ENCODE peak calls at places on chromosomes 11 and 22, in eight cellular contexts. X, H, M, Q, S, Y, U and A are unnamed samples.

GRCh38 chr22:36727927-36728488 is 24.5 kb upstream of the CACNG2 start:
- DNase-seq in U (no peak), M (no peak), Q (no peak), Y (no peak), X (peak), H (no peak), S (no peak), A (no peak)

GRCh38 chr11:65308281-65308891 is 6.3 kb upstream of the CDC42EP2 start:
- DNase-seq in S (no peak), U (no peak), H (no peak), X (no peak), Q (no peak), M (peak), Y (peak), A (no peak)

GRCh38 chr11:116387623-116388022 is 385.2 kb downstream of the BUD13 start:
- DNase-seq in Q (no peak), X (no peak), M (no peak), Y (no peak), U (no peak), H (no peak), S (no peak), A (no peak)

GRCh38 chr11:100780470-100780869 is 93.4 kb downstream of the ARHGAP42 start:
- DNase-seq in H (no peak), U (no peak), X (no peak), Q (no peak), S (no peak), M (no peak), Y (no peak), A (no peak)

GRCh38 chr11:121711900-121712424 is 259.2 kb upstream of the SORL1-AS1 start:
- DNase-seq in U (no peak), X (no peak), Q (no peak), M (no peak), Y (peak), H (no peak), S (no peak), A (no peak)

GRCh38 chr22:28594784-28595324 is 84.8 kb downstream of the TTC28 start:
- DNase-seq in Y (peak), H (no peak), S (peak), Q (peak), U (peak), X (no peak), M (no peak), A (no peak)

GRCh38 chr11:125393331-125393730 is 102.7 kb downstream of the FEZ1 start:
- DNase-seq in U (no peak), H (no peak), Y (no peak), S (no peak), M (no peak), Q (no peak), X (no peak), A (no peak)

GRCh38 chr22:50314455-50315288 is 7.2 kb upstream of the PLXNB2 start:
- DNase-seq in M (peak), S (peak), Q (no peak), H (peak), U (no peak), X (peak), Y (no peak), A (no peak)

GRCh38 chr11:101458161-101458560 is 125.6 kb downstream of the TRPC6 start:
- DNase-seq in Y (peak), U (no peak), Q (no peak), M (no peak), S (no peak), X (no peak), H (no peak), A (no peak)

GRCh38 chr11:116312560-116313340 is 460.0 kb downstream of the BUD13 start:
- DNase-seq in X (no peak), S (no peak), Q (no peak), H (no peak), M (peak), U (peak), Y (peak), A (peak)

GRCh38 chr22:23180301-23180892 is at the start of gene BCR:
- DNase-seq in H (peak), Y (peak), X (no peak), U (peak), M (peak), S (peak), Q (peak), A (peak)

GRCh38 chr11:71397328-71397860 is 50.8 kb downstream of the DHCR7 start:
- DNase-seq in X (no peak), S (no peak), Q (no peak), M (no peak), H (no peak), U (no peak), Y (no peak), A (no peak)